ENCODE peak calls at places on chromosomes 11 and 22, in ten cellular contexts. S is ureter; J is T-helper 2 cell; D is activated gamma-delta T cell treated with anti-CD3 and anti-CD28 coated beads, Interleukin-2, amount 50 U/mL, for 16 hours; U is iris pigment epithelial cell; A is posterior vena cava; B is nucleus accumbens; O is KBM-7; W is AML-193; T is sciatic nerve. E is an unnamed sample.

GRCh38 chr11:73265853-73266643 is 6.1 kb upstream of the P2RY6 start:
- DNase-seq in A (peak), B (no peak), O (no peak), T (no peak), S (peak), J (no peak), W (no peak), U (no peak), D (no peak), E (no peak)

GRCh38 chr11:6637871-6638270 is 17.7 kb downstream of the DCHS1 start:
- DNase-seq in S (no peak), W (no peak), O (no peak), U (peak), B (no peak), T (no peak), J (no peak), A (no peak), D (no peak), E (no peak)

GRCh38 chr22:44311855-44312170 is 938 bp downstream of the SHISAL1 start:
- DNase-seq in U (peak), S (no peak), D (no peak), W (no peak), A (no peak), J (no peak), O (no peak), B (no peak), T (no peak), E (no peak)

GRCh38 chr11:60973699-60974098 is 2.2 kb downstream of the CD6 start:
- DNase-seq in T (no peak), A (no peak), O (no peak), J (no peak), B (no peak), D (no peak), U (no peak), S (no peak), W (no peak), E (no peak)

GRCh38 chr11:13448876-13449275 is 14.1 kb downstream of the BTBD10 start:
- DNase-seq in T (no peak), O (peak), A (no peak), S (no peak), D (no peak), J (no peak), B (no peak), U (peak), W (peak), E (no peak)

GRCh38 chr11:72799441-72799840 is 5.6 kb upstream of the STARD10 start:
- DNase-seq in T (no peak), O (no peak), B (no peak), D (no peak), U (no peak), W (no peak), J (no peak), A (no peak), S (no peak), E (no peak)

GRCh38 chr22:44938886-44939285 is 70.9 kb downstream of the PHF21B start:
- DNase-seq in B (no peak), S (no peak), U (no peak), A (no peak), T (no peak), O (no peak), D (no peak), W (no peak), J (no peak), E (peak)

GRCh38 chr11:63941901-63942300 is 3.1 kb downstream of the NAA40 start:
- DNase-seq in D (no peak), U (no peak), W (no peak), J (no peak), O (no peak), S (no peak), T (no peak), A (no peak), B (no peak), E (no peak)

GRCh38 chr11:116460156-116460965 is 312.4 kb downstream of the BUD13 start:
- DNase-seq in A (no peak), D (no peak), J (no peak), B (no peak), S (no peak), U (no peak), T (no peak), W (no peak), O (no peak), E (no peak)

GRCh38 chr11:93775289-93775688 is 8.8 kb upstream of the MED17 start:
- DNase-seq in D (no peak), A (no peak), B (no peak), S (no peak), O (peak), J (no peak), W (no peak), U (peak), T (no peak), E (no peak)

GRCh38 chr11:63985812-63986155 is 454 bp upstream of the OTUB1 start:
- DNase-seq in J (peak), T (no peak), A (no peak), W (peak), B (no peak), U (no peak), D (peak), O (no peak), S (no peak), E (no peak)

GRCh38 chr22:25645266-25645665 is 80.8 kb downstream of the GRK3 start:
- DNase-seq in A (no peak), S (no peak), D (no peak), B (no peak), J (no peak), T (no peak), O (no peak), W (no peak), U (peak), E (no peak)